ENCODE peak calls at places on chromosomes 16 and 17, in six cellular contexts. One of them, this sample, is unnamed.

GRCh38 chr17:65662166-65662565 is 100.7 kb upstream of the AXIN2 start:
- DNase-seq in cardiac fibroblast: peak; percentile 79
- DNase-seq in AG04449: peak; percentile 59
- DNase-seq in keratinocyte: no peak
- DNase-seq in adrenal gland: no peak
- DNase-seq in stomach: no peak
- DNase-seq in this sample: no peak

GRCh38 chr17:28993013-28993600 is 12.7 kb downstream of the SEZ6 start:
- DNase-seq in stomach: no peak
- DNase-seq in cardiac fibroblast: no peak
- DNase-seq in keratinocyte: no peak
- DNase-seq in adrenal gland: peak; percentile 42
- DNase-seq in AG04449: no peak
- DNase-seq in this sample: no peak

GRCh38 chr16:73036074-73036826 is 11.7 kb downstream of the ZFHX3 start:
- DNase-seq in AG04449: no peak
- DNase-seq in cardiac fibroblast: no peak
- DNase-seq in adrenal gland: no peak
- DNase-seq in stomach: no peak
- DNase-seq in keratinocyte: no peak
- DNase-seq in this sample: no peak

GRCh38 chr17:17750881-17751280 is 69.6 kb downstream of the RAI1 start:
- DNase-seq in adrenal gland: no peak
- DNase-seq in keratinocyte: no peak
- DNase-seq in AG04449: no peak
- DNase-seq in cardiac fibroblast: no peak
- DNase-seq in stomach: no peak
- DNase-seq in this sample: no peak

GRCh38 chr17:72967963-72968585 is 124.4 kb downstream of the SLC39A11 start:
- DNase-seq in cardiac fibroblast: peak; percentile 33
- DNase-seq in AG04449: no peak
- DNase-seq in adrenal gland: no peak
- DNase-seq in stomach: no peak
- DNase-seq in keratinocyte: no peak
- DNase-seq in this sample: no peak

GRCh38 chr17:77098884-77099545 is 41.8 kb upstream of the SEC14L1 start:
- DNase-seq in stomach: peak; percentile 57
- DNase-seq in keratinocyte: no peak
- DNase-seq in adrenal gland: peak; percentile 76
- DNase-seq in AG04449: peak; percentile 42
- DNase-seq in cardiac fibroblast: peak; percentile 91
- DNase-seq in this sample: peak; percentile 77

GRCh38 chr16:71637398-71637797 is 11.4 kb downstream of the MARVELD3 start:
- DNase-seq in adrenal gland: no peak
- DNase-seq in stomach: no peak
- DNase-seq in keratinocyte: no peak
- DNase-seq in AG04449: peak; percentile 82
- DNase-seq in cardiac fibroblast: peak; percentile 83
- DNase-seq in this sample: peak; percentile 77

GRCh38 chr17:37483311-37484039 is 6.2 kb upstream of the DUSP14 start:
- DNase-seq in adrenal gland: no peak
- DNase-seq in keratinocyte: no peak
- DNase-seq in cardiac fibroblast: peak; percentile 85
- DNase-seq in stomach: no peak
- DNase-seq in AG04449: peak; percentile 70
- DNase-seq in this sample: no peak

GRCh38 chr17:4968166-4968915 is 724 bp upstream of the SPAG7 start:
- DNase-seq in adrenal gland: no peak
- DNase-seq in stomach: no peak
- DNase-seq in keratinocyte: no peak
- DNase-seq in cardiac fibroblast: no peak
- DNase-seq in AG04449: no peak
- DNase-seq in this sample: no peak

GRCh38 chr17:4969551-4970231 is 2.1 kb upstream of the SPAG7 start:
- DNase-seq in stomach: no peak
- DNase-seq in cardiac fibroblast: no peak
- DNase-seq in AG04449: no peak
- DNase-seq in adrenal gland: no peak
- DNase-seq in keratinocyte: no peak
- DNase-seq in this sample: no peak

GRCh38 chr17:4966844-4967538 is 626 bp downstream of the SPAG7 start:
- DNase-seq in adrenal gland: peak; percentile 97
- DNase-seq in keratinocyte: peak; percentile 95
- DNase-seq in AG04449: peak; percentile 99
- DNase-seq in stomach: peak; percentile 98
- DNase-seq in cardiac fibroblast: peak; percentile 100
- DNase-seq in this sample: peak; percentile 100

GRCh38 chr17:4968916-4969550 is 1.4 kb upstream of the SPAG7 start:
- DNase-seq in adrenal gland: no peak
- DNase-seq in cardiac fibroblast: peak; percentile 95
- DNase-seq in keratinocyte: no peak
- DNase-seq in stomach: no peak
- DNase-seq in AG04449: peak; percentile 78
- DNase-seq in this sample: peak; percentile 78

DNA sequence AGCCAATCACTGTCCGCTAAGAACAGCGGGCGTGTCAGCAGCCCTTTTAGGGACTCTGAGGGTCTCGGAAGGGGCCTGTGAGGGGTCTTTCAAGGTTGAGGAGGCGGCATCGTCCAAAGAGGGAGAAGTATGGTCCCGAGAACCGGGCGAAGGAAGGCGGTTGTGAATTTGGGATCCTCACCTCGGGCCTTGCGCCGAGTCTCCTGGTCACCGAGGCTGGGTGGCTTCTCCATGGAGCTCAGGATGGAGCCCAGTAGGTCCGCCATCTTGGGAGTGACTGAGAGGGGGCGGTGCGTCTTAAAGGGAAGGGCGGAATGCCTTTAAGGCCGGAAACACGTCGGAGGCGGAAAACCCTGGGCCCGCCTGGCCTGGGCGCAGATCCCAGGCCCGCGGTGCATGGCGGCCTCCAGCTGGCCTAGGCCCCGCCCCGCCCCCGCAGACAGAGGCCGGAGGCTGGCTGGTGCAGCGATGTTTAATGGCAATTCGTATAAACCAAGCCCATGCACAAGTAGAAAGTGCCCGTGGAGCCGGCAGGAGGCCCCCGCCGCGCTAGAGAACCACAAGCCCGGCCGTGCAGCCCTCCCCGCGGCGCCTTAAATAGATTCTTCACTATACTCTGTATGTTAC is at the start of gene SPAG7:
- DNase-seq in stomach: peak; percentile 96
- DNase-seq in adrenal gland: peak; percentile 94
- DNase-seq in AG04449: peak; percentile 90
- DNase-seq in keratinocyte: no peak
- DNase-seq in cardiac fibroblast: peak; percentile 99
- DNase-seq in this sample: peak; percentile 91
- TF ChIP-seq CTCF in stomach: no peak
- TF ChIP-seq CTCF in adrenal gland: peak; percentile 11
- TF ChIP-seq CTCF in AG04449: no peak
- TF ChIP-seq CTCF in keratinocyte: no peak
- TF ChIP-seq CTCF in cardiac fibroblast: no peak
- TF ChIP-seq CTCF in this sample: no peak

GRCh38 chr17:64118452-64118979 is 11.4 kb downstream of the ERN1 start:
- DNase-seq in AG04449: no peak
- DNase-seq in cardiac fibroblast: peak; percentile 42
- DNase-seq in stomach: peak; percentile 77
- DNase-seq in adrenal gland: peak; percentile 74
- DNase-seq in keratinocyte: no peak
- DNase-seq in this sample: no peak
- H3K4me3 ChIP-seq in AG04449: no peak overlapping the region
- H3K4me3 ChIP-seq in cardiac fibroblast: no peak overlapping the region
- H3K4me3 ChIP-seq in stomach: no peak overlapping the region
- H3K4me3 ChIP-seq in adrenal gland: no peak overlapping the region
- H3K4me3 ChIP-seq in keratinocyte: no peak overlapping the region
- H3K4me3 ChIP-seq in this sample: no peak overlapping the region

GRCh38 chr16:56849690-56850680 is 15.0 kb upstream of the SLC12A3 start:
- DNase-seq in keratinocyte: no peak
- DNase-seq in stomach: no peak
- DNase-seq in adrenal gland: no peak
- DNase-seq in AG04449: no peak
- DNase-seq in cardiac fibroblast: no peak
- DNase-seq in this sample: peak; percentile 32

GRCh38 chr16:56852968-56853367 is 12.0 kb upstream of the SLC12A3 start:
- DNase-seq in adrenal gland: no peak
- DNase-seq in cardiac fibroblast: no peak
- DNase-seq in keratinocyte: no peak
- DNase-seq in stomach: no peak
- DNase-seq in AG04449: no peak
- DNase-seq in this sample: no peak

GRCh38 chr16:56848955-56849689 is 15.9 kb upstream of the SLC12A3 start:
- DNase-seq in adrenal gland: no peak
- DNase-seq in AG04449: no peak
- DNase-seq in keratinocyte: no peak
- DNase-seq in cardiac fibroblast: peak; percentile 82
- DNase-seq in stomach: no peak
- DNase-seq in this sample: peak; percentile 75

GRCh38 chr16:56852401-56852730 is 12.6 kb upstream of the SLC12A3 start:
- DNase-seq in stomach: no peak
- DNase-seq in cardiac fibroblast: no peak
- DNase-seq in keratinocyte: no peak
- DNase-seq in AG04449: no peak
- DNase-seq in adrenal gland: no peak
- DNase-seq in this sample: no peak

DNA sequence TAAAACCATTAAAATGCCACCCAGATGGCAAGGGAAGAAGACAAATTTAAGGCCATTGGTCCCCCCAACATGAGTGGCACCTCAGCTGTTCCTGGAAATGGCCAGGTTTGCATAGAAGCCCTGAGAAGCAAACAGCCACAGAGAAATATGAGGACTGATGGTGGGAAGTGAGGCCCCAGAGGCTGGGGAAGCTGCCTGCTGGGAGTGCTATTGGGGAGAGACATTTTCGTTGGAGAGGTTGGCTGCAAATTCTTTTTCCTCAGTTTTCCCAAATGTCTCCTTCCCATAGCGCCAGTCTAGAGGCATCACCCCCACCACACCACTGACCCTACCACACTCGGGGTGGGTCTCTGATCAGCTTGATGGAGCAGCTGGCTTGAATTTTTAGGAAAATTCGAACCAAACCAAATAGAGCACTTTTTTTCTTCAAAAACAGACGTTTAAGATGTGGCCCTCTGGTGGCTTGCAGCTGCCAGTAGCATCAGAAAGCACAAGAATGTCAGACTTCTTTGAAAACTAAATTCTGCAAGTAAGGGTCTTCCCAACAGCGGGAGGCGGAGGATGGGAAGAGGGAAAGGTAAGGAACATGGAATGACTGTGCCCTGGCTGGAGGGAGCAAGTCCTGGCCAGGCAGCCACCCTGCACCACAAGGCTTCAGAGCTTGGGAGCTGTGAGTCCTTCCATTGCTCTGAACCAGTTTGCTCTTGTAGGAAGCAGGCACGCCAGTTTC is 13.2 kb upstream of the SLC12A3 start:
- DNase-seq in adrenal gland: no peak
- DNase-seq in AG04449: no peak
- DNase-seq in stomach: no peak
- DNase-seq in cardiac fibroblast: peak; percentile 52
- DNase-seq in keratinocyte: no peak
- DNase-seq in this sample: no peak
- TF ChIP-seq CTCF in adrenal gland: peak; percentile 38
- TF ChIP-seq CTCF in AG04449: peak; percentile 52
- TF ChIP-seq CTCF in stomach: no peak
- TF ChIP-seq CTCF in cardiac fibroblast: peak; percentile 67
- TF ChIP-seq CTCF in keratinocyte: peak; percentile 38
- TF ChIP-seq CTCF in this sample: peak; percentile 73

DNA sequence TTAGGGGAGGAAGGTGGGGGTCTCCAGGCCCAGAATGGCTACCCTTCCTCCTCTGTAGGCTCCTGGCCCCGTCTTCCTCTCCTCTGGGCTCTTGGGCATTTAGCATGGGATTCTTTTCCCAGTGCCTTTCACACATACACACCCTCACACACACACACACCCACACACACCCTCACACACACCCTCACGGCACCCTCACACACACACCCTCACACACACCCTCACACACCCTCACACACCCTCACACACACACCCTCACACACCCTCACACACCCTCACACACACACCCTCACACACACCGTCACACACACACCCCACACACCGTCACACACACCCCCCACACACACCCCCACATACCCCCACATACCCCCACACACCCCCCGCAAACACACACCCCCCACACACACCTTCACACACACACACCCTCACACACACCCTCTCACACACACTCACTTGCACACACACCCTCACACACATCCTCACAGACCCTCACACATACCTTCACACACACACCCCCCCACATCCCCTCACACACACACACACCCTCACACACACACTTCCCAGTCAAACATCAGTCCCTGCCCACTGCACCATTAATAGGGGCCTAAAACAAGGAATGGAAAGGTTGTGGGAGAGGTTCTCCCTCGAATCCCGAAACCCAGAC is 845 bp downstream of the SGCA start:
- DNase-seq in keratinocyte: no peak
- DNase-seq in cardiac fibroblast: no peak
- DNase-seq in adrenal gland: no peak
- DNase-seq in AG04449: no peak
- DNase-seq in stomach: no peak
- DNase-seq in this sample: no peak
- H3K4me3 ChIP-seq in keratinocyte: no peak overlapping the region
- H3K4me3 ChIP-seq in cardiac fibroblast: no peak overlapping the region
- H3K4me3 ChIP-seq in adrenal gland: no peak overlapping the region
- H3K4me3 ChIP-seq in AG04449: no peak overlapping the region
- H3K4me3 ChIP-seq in stomach: peak overlapping the region; percentile 35
- H3K4me3 ChIP-seq in this sample: no peak overlapping the region

GRCh38 chr17:42537826-42538451 is 1.9 kb downstream of the NAGLU start:
- DNase-seq in keratinocyte: no peak
- DNase-seq in cardiac fibroblast: no peak
- DNase-seq in stomach: no peak
- DNase-seq in AG04449: no peak
- DNase-seq in adrenal gland: no peak
- DNase-seq in this sample: no peak
- TF ChIP-seq CTCF in keratinocyte: no peak
- TF ChIP-seq CTCF in cardiac fibroblast: no peak
- TF ChIP-seq CTCF in stomach: no peak
- TF ChIP-seq CTCF in AG04449: no peak
- TF ChIP-seq CTCF in adrenal gland: no peak
- TF ChIP-seq CTCF in this sample: no peak

GRCh38 chr17:40320771-40321501 is 12.0 kb downstream of the RARA start:
- DNase-seq in cardiac fibroblast: no peak
- DNase-seq in AG04449: no peak
- DNase-seq in stomach: no peak
- DNase-seq in keratinocyte: no peak
- DNase-seq in adrenal gland: peak; percentile 35
- DNase-seq in this sample: no peak
- H3K4me3 ChIP-seq in cardiac fibroblast: peak overlapping the region; percentile 94
- H3K4me3 ChIP-seq in AG04449: peak overlapping the region; percentile 92
- H3K4me3 ChIP-seq in stomach: peak overlapping the region; percentile 34
- H3K4me3 ChIP-seq in keratinocyte: no peak overlapping the region
- H3K4me3 ChIP-seq in adrenal gland: no peak overlapping the region
- H3K4me3 ChIP-seq in this sample: peak overlapping the region; percentile 87

This sample was measured in retinal pigment epithelial cell.